ENCODE peak calls at places on chromosome 16, in six cellular contexts. One of them, this sample, is unnamed.

GRCh38 chr16:49000594-49000993 is 281.0 kb downstream of the CBLN1 start:
- DNase-seq in mesenchymal stem cell: no peak
- DNase-seq in H1: peak
- DNase-seq in IMR-90: no peak
- DNase-seq in mesendoderm: peak
- DNase-seq in H9: peak
- DNase-seq in this sample: no peak

GRCh38 chr16:30430428-30430970 is 669 bp upstream of the DCTPP1 start:
- DNase-seq in H9: no peak
- DNase-seq in mesenchymal stem cell: no peak
- DNase-seq in H1: no peak
- DNase-seq in IMR-90: no peak
- DNase-seq in mesendoderm: no peak
- DNase-seq in this sample: no peak

GRCh38 chr16:71737501-71737900 is 13.0 kb upstream of the PHLPP2 start:
- DNase-seq in H1: no peak
- DNase-seq in mesenchymal stem cell: no peak
- DNase-seq in IMR-90: no peak
- DNase-seq in H9: no peak
- DNase-seq in mesendoderm: no peak
- DNase-seq in this sample: no peak

GRCh38 chr16:87035053-87035452 is 282.1 kb downstream of the C16orf95 start:
- DNase-seq in mesenchymal stem cell: no peak
- DNase-seq in IMR-90: no peak
- DNase-seq in H9: no peak
- DNase-seq in mesendoderm: no peak
- DNase-seq in H1: no peak
- DNase-seq in this sample: no peak

GRCh38 chr16:83772806-83773205 is 35.0 kb upstream of the HSBP1 start:
- DNase-seq in IMR-90: no peak
- DNase-seq in H9: no peak
- DNase-seq in mesenchymal stem cell: peak
- DNase-seq in H1: no peak
- DNase-seq in mesendoderm: peak
- DNase-seq in this sample: no peak

GRCh38 chr16:81429045-81429521 is 15.5 kb upstream of the CMIP start:
- DNase-seq in H1: no peak
- DNase-seq in mesendoderm: peak
- DNase-seq in mesenchymal stem cell: peak
- DNase-seq in IMR-90: peak
- DNase-seq in H9: peak
- DNase-seq in this sample: no peak

GRCh38 chr16:11588321-11589244 is 1.9 kb upstream of the LITAF start:
- DNase-seq in H1: no peak
- DNase-seq in IMR-90: no peak
- DNase-seq in mesendoderm: no peak
- DNase-seq in mesenchymal stem cell: no peak
- DNase-seq in H9: no peak
- DNase-seq in this sample: no peak

GRCh38 chr16:81403601-81404391 is 40.8 kb upstream of the CMIP start:
- DNase-seq in mesenchymal stem cell: peak
- DNase-seq in H1: peak
- DNase-seq in H9: peak
- DNase-seq in IMR-90: peak
- DNase-seq in mesendoderm: peak
- DNase-seq in this sample: peak

GRCh38 chr16:58046936-58047335 is 21.4 kb downstream of the MMP15 start:
- DNase-seq in IMR-90: no peak
- DNase-seq in mesendoderm: no peak
- DNase-seq in H1: no peak
- DNase-seq in H9: no peak
- DNase-seq in mesenchymal stem cell: no peak
- DNase-seq in this sample: no peak

GRCh38 chr16:57590654-57591085 is 37.8 kb upstream of the ADGRG1 start:
- DNase-seq in mesenchymal stem cell: peak
- DNase-seq in H9: no peak
- DNase-seq in mesendoderm: no peak
- DNase-seq in H1: no peak
- DNase-seq in IMR-90: peak
- DNase-seq in this sample: no peak

GRCh38 chr16:4855371-4855770 is 8.1 kb downstream of the UBN1 start:
- DNase-seq in mesendoderm: no peak
- DNase-seq in H9: no peak
- DNase-seq in mesenchymal stem cell: no peak
- DNase-seq in H1: no peak
- DNase-seq in IMR-90: no peak
- DNase-seq in this sample: no peak

GRCh38 chr16:81127051-81127450 is 30.9 kb upstream of the GCSH start:
- DNase-seq in mesenchymal stem cell: peak
- DNase-seq in H1: no peak
- DNase-seq in IMR-90: peak
- DNase-seq in H9: no peak
- DNase-seq in mesendoderm: peak
- DNase-seq in this sample: no peak

GRCh38 chr16:78227855-78228254 is 128.4 kb downstream of the WWOX start:
- DNase-seq in mesendoderm: peak
- DNase-seq in mesenchymal stem cell: peak
- DNase-seq in H1: no peak
- DNase-seq in IMR-90: no peak
- DNase-seq in H9: peak
- DNase-seq in this sample: no peak

GRCh38 chr16:75216127-75216526 is 2.7 kb upstream of the CTRB1 start:
- DNase-seq in IMR-90: no peak
- DNase-seq in mesendoderm: peak
- DNase-seq in H1: no peak
- DNase-seq in mesenchymal stem cell: no peak
- DNase-seq in H9: no peak
- DNase-seq in this sample: no peak
- H3K23ac ChIP-seq in IMR-90: no peak
- H3K23ac ChIP-seq in mesendoderm: no peak
- H3K23ac ChIP-seq in H1: no peak
- H3K23ac ChIP-seq in mesenchymal stem cell: no peak
- H3K23ac ChIP-seq in H9: no peak
- H3K23ac ChIP-seq in this sample: no peak

GRCh38 chr16:89426736-89427525 is 63.4 kb downstream of the ANKRD11 start:
- DNase-seq in IMR-90: peak
- DNase-seq in H1: no peak
- DNase-seq in H9: no peak
- DNase-seq in mesenchymal stem cell: no peak
- DNase-seq in mesendoderm: no peak
- DNase-seq in this sample: no peak
- H3K23ac ChIP-seq in IMR-90: peak
- H3K23ac ChIP-seq in H1: no peak
- H3K23ac ChIP-seq in H9: no peak
- H3K23ac ChIP-seq in mesenchymal stem cell: no peak
- H3K23ac ChIP-seq in mesendoderm: no peak
- H3K23ac ChIP-seq in this sample: no peak

DNA sequence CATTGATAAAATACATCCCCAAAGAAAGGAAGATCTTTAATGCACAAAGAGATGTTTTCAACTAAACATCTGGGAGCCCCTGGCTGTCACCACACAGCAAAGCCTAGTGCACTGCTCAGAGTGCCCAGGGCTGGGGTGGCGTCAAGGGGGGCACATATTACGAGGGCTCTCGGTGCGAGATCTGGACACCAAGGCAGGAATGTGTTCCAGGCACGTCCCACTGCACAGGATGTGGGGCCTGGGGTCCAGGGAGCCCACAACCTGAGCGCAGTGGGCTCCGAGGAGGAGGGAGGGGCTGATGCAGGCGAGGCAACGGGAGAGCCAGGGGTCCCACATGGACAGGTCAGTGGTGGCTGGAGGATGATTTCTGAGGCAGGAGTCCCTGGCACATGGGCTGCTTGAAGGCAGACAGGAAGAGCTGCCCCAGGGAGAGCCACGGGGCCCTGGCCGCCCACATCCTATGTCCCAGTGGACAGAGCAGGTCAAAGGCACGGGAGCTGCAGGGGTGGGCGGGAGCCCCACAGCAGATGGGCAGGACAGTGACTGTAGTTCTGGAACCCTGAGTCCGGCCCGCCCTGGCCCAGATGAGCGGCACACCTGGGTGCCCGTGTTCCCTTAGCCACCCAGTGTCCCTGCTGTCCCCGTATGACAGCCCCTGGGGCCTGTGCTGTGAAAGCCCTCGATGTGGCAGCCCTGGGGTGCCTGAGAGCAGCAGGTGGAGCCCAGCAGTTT is 56.4 kb downstream of the ZNF778 start:
- DNase-seq in mesenchymal stem cell: no peak
- DNase-seq in H1: no peak
- DNase-seq in IMR-90: no peak
- DNase-seq in mesendoderm: no peak
- DNase-seq in H9: no peak
- DNase-seq in this sample: no peak
- H3K23ac ChIP-seq in mesenchymal stem cell: no peak
- H3K23ac ChIP-seq in H1: no peak
- H3K23ac ChIP-seq in IMR-90: no peak
- H3K23ac ChIP-seq in mesendoderm: no peak
- H3K23ac ChIP-seq in H9: no peak
- H3K23ac ChIP-seq in this sample: peak

DNA sequence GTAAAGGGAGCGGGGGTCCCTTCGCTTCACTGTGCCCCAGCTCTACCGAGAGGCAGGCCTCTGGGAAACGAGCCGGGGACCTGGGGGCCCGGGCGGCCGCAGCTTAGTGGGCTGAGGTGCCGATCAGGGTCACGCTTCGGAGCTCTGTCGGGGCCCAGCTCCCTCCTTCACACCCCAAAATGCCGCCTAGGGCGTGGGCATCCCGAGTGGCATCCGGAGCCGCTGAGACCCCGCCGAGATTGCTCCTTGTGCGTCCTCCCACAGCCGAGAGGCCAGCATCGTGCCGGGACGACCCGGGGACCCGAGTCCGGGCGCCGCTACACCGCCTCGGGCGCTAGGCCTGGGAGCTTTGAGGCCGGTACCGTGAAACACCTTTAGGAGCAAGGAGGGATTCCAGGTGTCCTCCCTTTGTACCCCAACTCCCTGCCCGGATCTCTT is 1.3 kb downstream of the SALL1 start:
- DNase-seq in H1: no peak
- DNase-seq in IMR-90: no peak
- DNase-seq in H9: no peak
- DNase-seq in mesenchymal stem cell: peak
- DNase-seq in mesendoderm: no peak
- DNase-seq in this sample: no peak
- H3K23ac ChIP-seq in H1: no peak
- H3K23ac ChIP-seq in IMR-90: peak
- H3K23ac ChIP-seq in H9: no peak
- H3K23ac ChIP-seq in mesenchymal stem cell: no peak
- H3K23ac ChIP-seq in mesendoderm: peak
- H3K23ac ChIP-seq in this sample: no peak

GRCh38 chr16:47854737-47855136 is 301.1 kb downstream of the ABCC12 start:
- DNase-seq in IMR-90: no peak
- DNase-seq in H9: no peak
- DNase-seq in H1: no peak
- DNase-seq in mesenchymal stem cell: no peak
- DNase-seq in mesendoderm: no peak
- DNase-seq in this sample: no peak
- H3K23ac ChIP-seq in IMR-90: no peak
- H3K23ac ChIP-seq in H9: no peak
- H3K23ac ChIP-seq in H1: no peak
- H3K23ac ChIP-seq in mesenchymal stem cell: no peak
- H3K23ac ChIP-seq in mesendoderm: no peak
- H3K23ac ChIP-seq in this sample: peak

DNA sequence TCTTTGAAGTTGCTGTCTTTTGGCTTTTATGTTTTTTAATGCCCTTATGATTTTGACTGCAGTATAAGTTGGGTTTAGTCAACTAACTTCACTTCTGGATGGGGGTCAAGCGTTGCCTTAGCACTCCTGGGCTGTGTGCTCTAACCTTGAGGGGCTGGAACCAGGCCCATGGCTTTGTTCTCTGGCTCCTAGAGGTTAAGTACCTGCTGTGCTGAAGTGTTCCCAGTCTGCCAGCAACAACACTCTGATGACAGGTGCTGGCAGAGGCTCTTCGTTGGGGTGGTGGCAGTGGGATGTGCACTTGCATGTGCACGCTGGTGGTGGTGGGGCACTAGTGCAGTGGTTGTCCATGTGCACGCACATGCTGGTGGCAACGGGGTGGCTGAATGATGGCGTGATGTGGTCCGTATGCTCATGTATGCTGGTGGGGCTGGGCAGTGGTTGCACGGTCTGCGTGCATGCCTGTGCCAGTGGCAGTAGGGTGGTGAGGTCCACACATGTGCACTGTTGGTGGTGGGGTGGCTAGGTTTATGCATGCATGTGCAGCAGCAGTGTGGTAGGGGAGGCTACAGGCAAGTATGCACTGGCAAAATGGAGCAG is 447.8 kb upstream of the GOT2 start:
- DNase-seq in IMR-90: no peak
- DNase-seq in mesenchymal stem cell: no peak
- DNase-seq in H1: no peak
- DNase-seq in mesendoderm: no peak
- DNase-seq in H9: no peak
- DNase-seq in this sample: no peak
- H3K23ac ChIP-seq in IMR-90: no peak
- H3K23ac ChIP-seq in mesenchymal stem cell: no peak
- H3K23ac ChIP-seq in H1: no peak
- H3K23ac ChIP-seq in mesendoderm: no peak
- H3K23ac ChIP-seq in H9: no peak
- H3K23ac ChIP-seq in this sample: peak

DNA sequence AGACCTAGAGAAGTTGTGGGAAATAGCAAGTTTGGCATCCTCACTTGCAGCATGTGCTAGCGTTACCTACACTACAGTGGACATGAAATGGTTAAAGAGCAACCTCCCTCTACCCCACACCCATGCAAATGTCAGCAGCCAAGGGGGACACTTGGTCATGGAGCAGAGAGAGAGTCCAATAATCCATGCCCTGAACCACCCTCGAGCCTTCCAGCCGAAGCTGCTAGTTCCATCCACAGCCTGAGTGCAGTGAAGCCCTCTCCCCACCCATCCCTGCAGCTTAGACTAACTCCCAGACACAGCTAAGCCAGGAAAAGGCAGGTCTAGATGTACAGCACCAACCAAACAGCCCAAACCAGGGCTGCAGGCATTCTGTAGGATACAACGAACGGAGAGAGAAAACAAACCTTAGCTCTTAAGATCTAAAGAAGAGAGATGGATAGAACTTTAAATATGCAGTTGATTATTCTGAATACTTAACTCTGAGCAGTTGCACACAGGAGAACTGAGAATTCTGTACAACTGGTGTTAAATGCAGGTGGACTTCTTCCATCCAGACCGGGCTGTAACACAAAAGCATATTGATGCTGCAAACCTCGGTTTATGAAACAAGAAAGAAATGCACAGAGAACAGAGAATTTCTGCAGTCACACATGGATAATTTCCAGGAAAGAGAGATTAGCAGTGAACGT is 93.8 kb downstream of the SALL1 start:
- DNase-seq in IMR-90: no peak
- DNase-seq in H9: no peak
- DNase-seq in mesenchymal stem cell: no peak
- DNase-seq in mesendoderm: no peak
- DNase-seq in H1: no peak
- DNase-seq in this sample: no peak
- H3K23ac ChIP-seq in IMR-90: no peak
- H3K23ac ChIP-seq in H9: no peak
- H3K23ac ChIP-seq in mesenchymal stem cell: no peak
- H3K23ac ChIP-seq in mesendoderm: no peak
- H3K23ac ChIP-seq in H1: no peak
- H3K23ac ChIP-seq in this sample: no peak